ENCODE peak calls at places on chromosomes 6 and 20, in seven cellular contexts. H is coronary artery; D is AG04450; I is uterus; C is CD4-positive, CD25-positive, alpha-beta regulatory T cell; V is CD4-positive, alpha-beta T cell; N is lung. J is an unnamed sample.
A peak's percentile ranks its signal among the peaks of the same experiment; 100 is the strongest.

GRCh38 chr6:106894978-106895702 is 79.4 kb downstream of the CD24 start:
- DNase-seq in H (no peak), D (no peak), I (no peak), C (no peak), V (no peak), N (no peak), J (no peak)

GRCh38 chr6:31332637-31333602 is 24.1 kb downstream of the HLA-B start:
- DNase-seq in H (no peak), D (no peak), I (no peak), C (peak; percentile 79), V (no peak), N (no peak), J (no peak)

GRCh38 chr20:58719258-58719657 is 26.7 kb downstream of the NPEPL1 start:
- DNase-seq in H (peak; percentile 69), D (no peak), I (peak; percentile 6), C (no peak), V (no peak), N (peak; percentile 22), J (peak; percentile 43)

GRCh38 chr20:49400410-49400809 is 82.1 kb downstream of the KCNB1 start:
- DNase-seq in H (no peak), D (no peak), I (peak; percentile 83), C (no peak), V (no peak), N (no peak), J (no peak)

GRCh38 chr6:69865126-69865525 is 1.2 kb upstream of the COL19A1 start:
- DNase-seq in H (no peak), D (no peak), I (no peak), C (no peak), V (no peak), N (no peak), J (no peak)

GRCh38 chr20:59122377-59122932 is 41.2 kb upstream of the ZNF831 start:
- DNase-seq in H (no peak), D (no peak), I (no peak), C (peak; percentile 44), V (no peak), N (no peak), J (no peak)

GRCh38 chr6:96657344-96657743 is 94.4 kb downstream of the FHL5 start:
- DNase-seq in H (no peak), D (no peak), I (no peak), C (no peak), V (no peak), N (no peak), J (no peak)

GRCh38 chr6:144469144-144469575 is 184.0 kb downstream of the UTRN start:
- DNase-seq in H (no peak), D (no peak), I (no peak), C (peak; percentile 53), V (no peak), N (no peak), J (no peak)

GRCh38 chr6:105875974-105876640 is 210.0 kb upstream of the PRDM1 start:
- DNase-seq in H (no peak), D (no peak), I (no peak), C (no peak), V (no peak), N (no peak), J (no peak)

GRCh38 chr20:18380908-18381529 is 85.8 kb downstream of the DZANK1 start:
- DNase-seq in H (no peak), D (no peak), I (no peak), C (no peak), V (no peak), N (peak; percentile 24), J (no peak)

GRCh38 chr6:43699564-43700186 is 12.1 kb upstream of the MRPS18A start:
- DNase-seq in H (no peak), D (no peak), I (no peak), C (no peak), V (no peak), N (no peak), J (no peak)

GRCh38 chr20:6473197-6473596 is 294.3 kb upstream of the BMP2 start:
- DNase-seq in H (no peak), D (no peak), I (no peak), C (no peak), V (no peak), N (no peak), J (no peak)

GRCh38 chr20:6466065-6466810 is 301.2 kb upstream of the BMP2 start:
- DNase-seq in H (no peak), D (no peak), I (no peak), C (no peak), V (no peak), N (no peak), J (no peak)

GRCh38 chr20:6471110-6471647 is 296.3 kb upstream of the BMP2 start:
- DNase-seq in H (no peak), D (no peak), I (no peak), C (no peak), V (no peak), N (no peak), J (no peak)

GRCh38 chr20:6469695-6470094 is 297.8 kb upstream of the BMP2 start:
- DNase-seq in H (no peak), D (no peak), I (no peak), C (no peak), V (no peak), N (no peak), J (no peak)

GRCh38 chr20:6468751-6469150 is 298.7 kb upstream of the BMP2 start:
- DNase-seq in H (no peak), D (no peak), I (no peak), C (no peak), V (no peak), N (no peak), J (no peak)
- H3K27ac ChIP-seq in H (no peak overlapping the region), D (no peak overlapping the region), I (no peak overlapping the region), C (no peak overlapping the region), V (no peak overlapping the region), N (no peak overlapping the region), J (no peak overlapping the region)

DNA sequence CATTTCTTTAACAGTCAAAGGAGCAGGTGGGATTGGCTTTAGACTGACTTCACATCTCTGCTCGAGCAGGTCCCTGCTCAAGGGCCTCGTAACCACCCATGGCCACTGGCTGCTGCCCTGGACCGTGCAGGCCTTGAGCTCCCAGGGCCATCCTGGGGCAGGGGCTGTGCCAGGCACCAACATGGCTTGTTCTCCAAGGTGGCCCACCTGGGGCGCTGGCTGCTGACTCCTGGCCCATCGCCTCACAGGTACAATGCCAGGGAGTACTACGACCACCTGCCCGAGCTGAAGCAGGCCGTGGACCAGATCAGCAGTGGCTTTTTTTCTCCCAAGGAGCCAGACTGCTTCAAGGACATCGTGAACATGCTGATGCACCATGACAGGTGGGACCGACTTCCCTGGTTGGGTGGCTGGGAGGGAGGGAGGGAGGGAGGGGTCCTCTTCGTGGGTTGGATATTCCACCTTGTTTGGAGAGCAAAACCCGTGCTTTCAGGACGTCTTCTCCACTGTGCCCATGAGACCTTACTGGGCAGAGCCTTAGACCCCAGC is 46.1 kb downstream of the PYGB start:
- DNase-seq in H (no peak), D (no peak), I (no peak), C (no peak), V (no peak), N (no peak), J (no peak)
- H3K27ac ChIP-seq in H (no peak overlapping the region), D (no peak overlapping the region), I (no peak overlapping the region), C (no peak overlapping the region), V (no peak overlapping the region), N (no peak overlapping the region), J (peak overlapping the region; percentile 59)

GRCh38 chr6:163738725-163739124 is 324.2 kb downstream of the QKI start:
- DNase-seq in H (no peak), D (no peak), I (no peak), C (no peak), V (no peak), N (no peak), J (no peak)
- H3K27ac ChIP-seq in H (no peak overlapping the region), D (no peak overlapping the region), I (no peak overlapping the region), C (no peak overlapping the region), V (no peak overlapping the region), N (no peak overlapping the region), J (no peak overlapping the region)

DNA sequence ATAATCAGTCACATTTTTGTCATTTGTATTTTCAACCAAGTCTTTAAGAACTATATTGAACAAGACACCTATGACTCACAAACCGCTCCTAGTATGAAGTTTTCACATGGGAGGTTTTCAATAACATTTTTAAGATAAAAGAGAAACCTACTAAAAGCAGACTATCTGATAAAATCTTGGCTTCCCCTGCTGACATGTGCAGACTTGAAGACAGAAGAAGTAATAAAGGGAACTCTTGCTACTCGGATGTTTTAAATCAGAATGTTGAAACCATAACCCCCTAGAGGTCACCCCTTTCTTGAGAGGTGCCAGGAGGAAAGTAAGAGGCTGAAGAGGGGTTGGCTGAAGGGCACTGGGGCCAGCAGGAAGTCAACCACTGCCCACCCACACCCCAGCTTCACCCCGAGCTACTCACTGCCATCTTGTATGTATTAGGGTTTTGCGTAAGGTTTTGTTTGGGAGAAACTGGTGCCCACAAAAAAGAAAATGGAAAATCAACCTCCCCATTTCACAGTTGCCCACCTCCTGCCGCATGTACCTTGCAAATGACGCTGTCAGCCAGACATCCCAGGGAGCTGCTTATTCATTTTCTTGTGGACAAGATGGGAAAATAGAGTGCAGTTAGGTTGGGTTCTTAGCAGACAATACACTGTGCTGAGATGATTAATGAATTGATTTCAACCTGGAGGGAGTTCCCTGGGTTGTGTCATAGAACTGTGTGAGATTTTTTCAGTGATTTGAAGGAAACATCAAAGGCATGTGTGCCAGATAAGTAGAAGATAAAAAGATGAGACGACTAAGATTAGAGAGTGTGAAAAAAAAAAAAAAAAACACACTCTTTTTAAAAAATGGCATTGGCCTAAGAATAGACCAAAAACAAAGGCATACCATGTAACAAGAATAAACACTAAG is 83.2 kb upstream of the TAB2 start:
- DNase-seq in H (no peak), D (no peak), I (no peak), C (peak; percentile 87), V (peak; percentile 20), N (no peak), J (no peak)
- H3K27ac ChIP-seq in H (no peak overlapping the region), D (no peak overlapping the region), I (no peak overlapping the region), C (peak overlapping the region; percentile 80), V (peak overlapping the region; percentile 87), N (no peak overlapping the region), J (peak overlapping the region; percentile 39)